ENCODE peak calls at places on chromosomes 13 and 19, in ten cellular contexts. V, L, S, H, G, K, F, D, T and Z are unnamed samples.

GRCh38 chr13:21074601-21075302 is 13.4 kb upstream of the LATS2 start:
- DNase-seq in V (no peak), L (peak), S (peak), H (no peak), G (peak), K (peak), F (no peak), D (no peak), T (no peak), Z (no peak)

GRCh38 chr19:43784981-43785808 is 4.4 kb upstream of the KCNN4 start:
- DNase-seq in V (peak), L (peak), S (peak), H (peak), G (peak), K (peak), F (peak), D (peak), T (peak), Z (peak)

GRCh38 chr13:32824671-32825070 is 191.6 kb upstream of the KL start:
- DNase-seq in V (no peak), L (peak), S (no peak), H (peak), G (no peak), K (no peak), F (peak), D (no peak), T (no peak), Z (peak)

GRCh38 chr13:21050288-21051197 is 10.8 kb downstream of the LATS2 start:
- DNase-seq in V (no peak), L (peak), S (no peak), H (peak), G (no peak), K (no peak), F (no peak), D (no peak), T (no peak), Z (no peak)

GRCh38 chr13:99015606-99016520 is 38.0 kb upstream of the DOCK9 start:
- DNase-seq in V (no peak), L (no peak), S (no peak), H (no peak), G (no peak), K (no peak), F (no peak), D (no peak), T (no peak), Z (no peak)

GRCh38 chr19:3708207-3708931 is at the start of gene TJP3:
- DNase-seq in V (no peak), L (peak), S (no peak), H (peak), G (no peak), K (no peak), F (peak), D (no peak), T (no peak), Z (no peak)

GRCh38 chr19:52453324-52454094 is at the start of gene ZNF578:
- DNase-seq in V (peak), L (peak), S (peak), H (peak), G (peak), K (peak), F (peak), D (peak), T (peak), Z (peak)

GRCh38 chr13:97020689-97021240 is 26.5 kb upstream of the OXGR1 start:
- DNase-seq in V (no peak), L (no peak), S (no peak), H (no peak), G (no peak), K (no peak), F (no peak), D (no peak), T (no peak), Z (no peak)

GRCh38 chr13:103066991-103067390 is 774 bp upstream of the SLC10A2 start:
- DNase-seq in V (no peak), L (no peak), S (no peak), H (no peak), G (no peak), K (no peak), F (no peak), D (no peak), T (no peak), Z (no peak)

GRCh38 chr13:113639661-113640262 is 18.2 kb downstream of the ATP4B start:
- DNase-seq in V (no peak), L (no peak), S (peak), H (no peak), G (peak), K (peak), F (no peak), D (peak), T (no peak), Z (no peak)

GRCh38 chr19:48999481-49000325 is 6.0 kb downstream of the RUVBL2 start:
- DNase-seq in V (no peak), L (peak), S (no peak), H (peak), G (no peak), K (no peak), F (peak), D (peak), T (peak), Z (peak)

GRCh38 chr13:36518707-36519106 is 86.4 kb downstream of the CCNA1 start:
- DNase-seq in V (no peak), L (no peak), S (no peak), H (no peak), G (no peak), K (no peak), F (no peak), D (no peak), T (no peak), Z (no peak)

GRCh38 chr13:99955747-99956472 is 15.7 kb downstream of the ZIC5 start:
- DNase-seq in V (no peak), L (peak), S (no peak), H (peak), G (no peak), K (no peak), F (peak), D (peak), T (no peak), Z (no peak)

GRCh38 chr19:7104783-7105447 is 35.4 kb downstream of the ZNF557 start:
- DNase-seq in V (no peak), L (no peak), S (no peak), H (no peak), G (no peak), K (no peak), F (no peak), D (no peak), T (no peak), Z (no peak)